ENCODE peak calls at places on chromosomes 6 and 20, in seven cellular contexts. Z, K, F, Q, G, X and U are unnamed samples.
A peak's percentile ranks its signal among the peaks of the same experiment; 100 is the strongest.

GRCh38 chr6:4314201-4314707 is 178.9 kb upstream of the ECI2 start:
- DNase-seq in X (no peak), F (no peak), Z (no peak), G (no peak), Q (no peak), K (no peak), U (no peak)

GRCh38 chr6:75604294-75604693 is 2.6 kb downstream of the SENP6 start:
- DNase-seq in X (no peak), G (no peak), Z (no peak), Q (no peak), F (no peak), K (no peak), U (no peak)

GRCh38 chr20:48616481-48616880 is 211.3 kb downstream of the PREX1 start:
- DNase-seq in K (no peak), Z (no peak), F (no peak), Q (no peak), X (no peak), G (no peak), U (no peak)

GRCh38 chr6:30443657-30444450 is 45.5 kb upstream of the HLA-E start:
- DNase-seq in Q (no peak), F (no peak), X (peak; percentile 21), G (no peak), Z (no peak), K (no peak), U (peak; percentile 27)

GRCh38 chr20:51760905-51761544 is 7.2 kb downstream of the ATP9A start:
- DNase-seq in G (peak; percentile 86), F (no peak), X (peak; percentile 23), K (no peak), Q (peak; percentile 58), Z (peak; percentile 11), U (peak; percentile 59)

GRCh38 chr20:40600441-40601235 is 88.4 kb downstream of the MAFB start:
- DNase-seq in Z (no peak), K (no peak), F (no peak), X (no peak), Q (no peak), G (no peak), U (peak; percentile 35)

GRCh38 chr6:8175046-8175777 is 72.9 kb upstream of the EEF1E1 start:
- DNase-seq in Z (no peak), G (peak; percentile 55), X (no peak), K (no peak), F (no peak), Q (no peak), U (peak; percentile 30)

GRCh38 chr6:30598912-30599624 is 18.0 kb downstream of the PPP1R10 start:
- DNase-seq in Z (no peak), F (no peak), K (no peak), X (no peak), Q (no peak), G (no peak), U (no peak)

GRCh38 chr6:9405369-9405768 is 970.0 kb upstream of the SLC35B3 start:
- DNase-seq in K (no peak), F (peak; percentile 63), X (no peak), Q (no peak), G (peak; percentile 95), Z (no peak), U (peak; percentile 93)

GRCh38 chr6:163634514-163635171 is 220.1 kb downstream of the QKI start:
- DNase-seq in G (no peak), X (no peak), K (no peak), F (no peak), Z (no peak), Q (peak; percentile 79), U (peak; percentile 58)

GRCh38 chr6:104182811-104183210 is 676.9 kb downstream of the HACE1 start:
- DNase-seq in Q (no peak), G (peak; percentile 1), X (no peak), F (no peak), Z (no peak), K (no peak), U (peak; percentile 56)

GRCh38 chr6:91653954-91654843 is 1067.3 kb upstream of the MAP3K7 start:
- DNase-seq in K (no peak), X (peak; percentile 20), F (no peak), Z (no peak), Q (no peak), G (no peak), U (no peak)

GRCh38 chr6:15234068-15234758 is 11.7 kb upstream of the JARID2 start:
- DNase-seq in Z (no peak), G (no peak), Q (no peak), F (no peak), K (no peak), X (no peak), U (no peak)

GRCh38 chr20:8293791-8294190 is 161.7 kb downstream of the PLCB1 start:
- DNase-seq in Q (no peak), G (no peak), F (no peak), Z (no peak), X (no peak), K (no peak), U (no peak)

GRCh38 chr6:139369568-139370046 is 4.8 kb downstream of the CITED2 start:
- DNase-seq in K (no peak), X (peak; percentile 65), Z (no peak), F (no peak), G (peak; percentile 59), Q (peak; percentile 50), U (peak; percentile 44)

GRCh38 chr6:139371421-139372253 is 2.8 kb downstream of the CITED2 start:
- DNase-seq in Q (no peak), X (peak; percentile 58), Z (no peak), G (peak; percentile 7), K (no peak), F (no peak), U (no peak)

GRCh38 chr6:139369068-139369467 is 5.4 kb downstream of the CITED2 start:
- DNase-seq in G (no peak), Q (peak; percentile 76), Z (no peak), K (no peak), X (peak; percentile 79), F (no peak), U (no peak)

GRCh38 chr6:139370707-139371345 is 3.6 kb downstream of the CITED2 start:
- DNase-seq in F (no peak), G (no peak), Q (no peak), Z (no peak), X (no peak), K (no peak), U (no peak)

DNA sequence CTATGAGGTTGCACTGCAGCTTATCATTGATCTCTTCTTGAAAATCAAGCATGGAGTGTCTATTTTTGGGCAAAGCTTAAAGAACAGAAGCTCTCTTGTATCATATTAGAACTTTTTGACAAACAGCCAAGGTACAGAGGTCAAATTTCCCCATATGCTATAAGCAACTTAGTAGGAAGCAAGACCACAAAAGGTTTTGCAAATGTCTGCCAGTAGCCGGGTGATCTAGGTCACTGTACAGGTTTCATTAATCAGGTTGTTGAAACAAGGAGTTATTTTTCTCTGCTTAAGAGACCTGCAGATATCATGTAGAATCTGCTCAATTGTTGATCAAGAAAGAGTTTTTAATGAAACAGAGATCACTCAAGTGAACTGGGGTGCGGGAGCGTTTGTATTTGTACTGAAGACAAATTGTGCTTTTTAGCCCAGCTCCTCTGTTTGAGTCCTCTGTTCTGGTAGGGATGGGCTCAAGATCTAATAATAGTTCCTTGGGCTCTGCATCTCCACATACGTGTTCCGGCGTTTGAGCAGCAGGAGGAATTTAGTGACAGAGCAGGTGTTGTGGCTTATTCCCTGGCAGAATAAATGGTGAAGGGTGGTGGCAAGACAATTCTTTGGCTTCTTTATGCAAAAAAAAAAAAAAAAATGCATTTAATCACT is 4.3 kb downstream of the CITED2 start:
- DNase-seq in X (peak; percentile 53), K (no peak), G (peak; percentile 12), F (no peak), Q (peak; percentile 50), Z (no peak), U (no peak)
- H3K4me3 ChIP-seq in X (peak overlapping the region; percentile 96), K (no peak overlapping the region), G (no peak overlapping the region), F (no peak overlapping the region), Q (peak overlapping the region; percentile 97), Z (no peak overlapping the region), U (no peak overlapping the region)

DNA sequence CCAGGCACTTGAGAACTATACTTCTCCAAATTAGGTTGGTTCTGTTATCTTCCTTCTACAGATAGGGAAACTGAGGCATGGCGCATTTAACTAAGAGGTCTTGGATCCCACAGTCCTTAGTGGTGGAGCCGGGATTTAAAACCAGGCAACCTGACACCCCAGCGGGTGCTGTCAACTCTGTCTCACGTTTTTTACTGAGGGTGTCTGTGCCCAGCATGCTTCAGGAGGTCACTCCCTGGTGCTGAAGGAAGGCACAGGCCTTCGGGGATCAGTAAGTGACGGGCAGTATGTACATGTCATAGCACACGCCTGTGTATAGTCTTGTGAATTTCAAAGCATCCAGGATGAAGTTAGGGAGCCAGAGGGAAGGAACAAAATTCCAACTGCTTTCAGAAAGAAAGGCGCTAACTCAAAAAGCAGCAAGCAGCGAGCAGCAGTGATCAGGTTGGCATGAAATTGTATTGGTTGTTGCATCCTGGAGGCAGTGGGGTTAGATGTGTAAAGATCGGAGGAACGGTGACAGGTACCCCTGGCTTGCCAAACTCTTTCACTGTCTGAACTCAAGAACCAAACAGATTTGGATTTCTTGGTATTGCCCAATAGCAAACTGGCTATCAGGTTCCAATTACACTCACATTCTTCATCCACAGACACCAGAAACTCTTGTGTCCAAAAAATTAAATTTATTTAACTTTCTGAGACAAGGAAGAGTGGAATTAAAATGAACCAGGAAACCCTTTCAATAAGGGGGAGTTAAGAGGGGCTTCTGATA is 318.6 kb downstream of the THBS2 start:
- DNase-seq in Q (peak; percentile 7), G (no peak), Z (no peak), X (no peak), K (no peak), F (no peak), U (no peak)
- H3K27me3 ChIP-seq in Q (no peaks in the 10 kb centered on the region), G (peaks cover 29% of the 10 kb centered on the region), Z (no peaks in the 10 kb centered on the region), X (no peaks in the 10 kb centered on the region), K (no peaks in the 10 kb centered on the region), F (no peaks in the 10 kb centered on the region), U (no peaks in the 10 kb centered on the region)

GRCh38 chr6:137709424-137710281 is 157.4 kb upstream of the TNFAIP3 start:
- DNase-seq in F (no peak), K (no peak), Q (no peak), Z (no peak), X (no peak), G (peak; percentile 89), U (peak; percentile 94)

GRCh38 chr6:137706065-137706422 is 161.0 kb upstream of the TNFAIP3 start:
- DNase-seq in K (no peak), Q (no peak), F (no peak), Z (no peak), G (no peak), X (no peak), U (no peak)

GRCh38 chr6:137708481-137708880 is 158.6 kb upstream of the TNFAIP3 start:
- DNase-seq in F (no peak), G (no peak), Q (no peak), Z (no peak), X (no peak), K (no peak), U (no peak)

GRCh38 chr6:137707038-137707589 is 159.9 kb upstream of the TNFAIP3 start:
- DNase-seq in K (no peak), Z (no peak), F (no peak), X (no peak), Q (no peak), G (no peak), U (no peak)

GRCh38 chr6:137707590-137708360 is 159.3 kb upstream of the TNFAIP3 start:
- DNase-seq in F (no peak), Z (peak; percentile 72), X (peak; percentile 78), G (peak; percentile 73), Q (peak; percentile 75), K (peak; percentile 81), U (peak; percentile 88)
- H3K4me3 ChIP-seq in F (no peak overlapping the region), Z (peak overlapping the region; percentile 24), X (no peak overlapping the region), G (peak overlapping the region; percentile 29), Q (no peak overlapping the region), K (no peak overlapping the region), U (no peak overlapping the region)

DNA sequence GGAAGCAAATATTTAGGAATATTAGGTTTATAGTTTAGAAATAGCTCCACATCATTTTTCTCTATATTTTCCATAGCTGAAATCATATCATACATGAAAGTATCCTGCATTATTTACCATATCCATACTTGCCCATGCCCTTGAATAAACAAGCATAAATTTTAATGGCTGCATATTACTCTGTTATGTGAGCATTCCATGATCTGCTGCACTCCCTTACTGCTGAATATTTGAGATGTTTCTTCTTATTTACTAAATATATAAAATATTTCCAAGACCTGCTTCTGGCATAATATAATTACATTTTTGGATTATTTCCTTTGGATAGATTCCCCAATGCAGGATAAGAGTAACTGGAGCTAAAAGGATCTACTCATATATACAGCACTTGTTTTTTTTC is 76.3 kb downstream of the MAN1A1 start:
- DNase-seq in F (no peak), X (no peak), Q (no peak), K (no peak), Z (no peak), G (no peak), U (no peak)
- H3K27me3 ChIP-seq in F (no peaks in the 10 kb centered on the region), X (no peaks in the 10 kb centered on the region), Q (no peaks in the 10 kb centered on the region), K (no peaks in the 10 kb centered on the region), Z (no peaks in the 10 kb centered on the region), G (no peaks in the 10 kb centered on the region), U (no peaks in the 10 kb centered on the region)